ENCODE peak calls at places on chromosomes 1 and 21, in six cellular contexts. A is H9, D is neuronal stem cell, W is IMR-90, J is H1, M is mesenchymal stem cell. Y is an unnamed sample.

GRCh38 chr1:44368471-44369151 is 13.6 kb upstream of the ERI3 start:
- DNase-seq in A (peak; percentile 62), D (no peak), W (no peak), J (no peak), M (no peak), Y (no peak)

GRCh38 chr21:45568383-45568782 is 26.1 kb upstream of the SLC19A1 start:
- DNase-seq in A (no peak), D (no peak), W (no peak), J (no peak), M (no peak), Y (no peak)

GRCh38 chr1:9589144-9589718 is 520 bp downstream of the TMEM201 start:
- DNase-seq in A (no peak), D (no peak), W (peak; percentile 23), J (peak; percentile 73), M (peak; percentile 55), Y (peak; percentile 76)

GRCh38 chr1:171916315-171916771 is 75.0 kb downstream of the DNM3 start:
- DNase-seq in A (no peak), D (no peak), W (no peak), J (no peak), M (no peak), Y (no peak)

GRCh38 chr1:230570724-230571390 is 71.4 kb upstream of the COG2 start:
- DNase-seq in A (no peak), D (no peak), W (no peak), J (no peak), M (peak; percentile 33), Y (no peak)

GRCh38 chr1:5830771-5831599 is 161.2 kb downstream of the NPHP4 start:
- DNase-seq in A (peak; percentile 95), D (peak; percentile 67), W (no peak), J (peak; percentile 93), M (no peak), Y (no peak)

GRCh38 chr1:6462412-6463119 is 3.4 kb downstream of the TNFRSF25 start:
- DNase-seq in A (no peak), D (no peak), W (no peak), J (no peak), M (no peak), Y (no peak)

GRCh38 chr1:187157552-187157951 is 328.8 kb downstream of the PLA2G4A start:
- DNase-seq in A (no peak), D (no peak), W (no peak), J (no peak), M (peak; percentile 37), Y (no peak)

GRCh38 chr1:30740952-30741894 is 16.4 kb downstream of the LAPTM5 start:
- DNase-seq in A (no peak), D (no peak), W (peak; percentile 21), J (no peak), M (no peak), Y (no peak)

GRCh38 chr1:222546091-222546490 is 1.8 kb downstream of the HHIPL2 start:
- DNase-seq in A (no peak), D (no peak), W (no peak), J (no peak), M (no peak), Y (no peak)

GRCh38 chr1:1006305-1007159 is 6.6 kb upstream of the HES4 start:
- DNase-seq in A (peak; percentile 46), D (no peak), W (no peak), J (peak; percentile 47), M (no peak), Y (peak; percentile 84)

GRCh38 chr1:15885701-15886612 is 38.5 kb downstream of the SPEN start:
- DNase-seq in A (peak; percentile 91), D (peak; percentile 73), W (peak; percentile 86), J (peak; percentile 88), M (peak; percentile 92), Y (peak; percentile 81)

GRCh38 chr1:201399018-201399351 is at the start of gene LAD1:
- DNase-seq in A (no peak), D (no peak), W (no peak), J (no peak), M (no peak), Y (no peak)

GRCh38 chr1:91499904-91500755 is 521 bp upstream of the CDC7 start:
- DNase-seq in A (no peak), D (no peak), W (no peak), J (no peak), M (no peak), Y (no peak)

GRCh38 chr1:41322835-41323234 is 38.4 kb upstream of the FOXO6 start:
- DNase-seq in A (peak; percentile 79), D (peak; percentile 47), W (no peak), J (peak; percentile 80), M (peak; percentile 22), Y (peak; percentile 56)

GRCh38 chr1:185694081-185694480 is 40.1 kb upstream of the HMCN1 start:
- DNase-seq in A (no peak), D (no peak), W (no peak), J (no peak), M (no peak), Y (no peak)

GRCh38 chr21:26332873-26333272 is 162.3 kb upstream of the APP start:
- DNase-seq in A (no peak), D (no peak), W (no peak), J (no peak), M (no peak), Y (no peak)

GRCh38 chr1:54137532-54138061 is 15.2 kb downstream of the CDCP2 start:
- DNase-seq in A (no peak), D (no peak), W (peak; percentile 50), J (no peak), M (peak; percentile 72), Y (no peak)

DNA sequence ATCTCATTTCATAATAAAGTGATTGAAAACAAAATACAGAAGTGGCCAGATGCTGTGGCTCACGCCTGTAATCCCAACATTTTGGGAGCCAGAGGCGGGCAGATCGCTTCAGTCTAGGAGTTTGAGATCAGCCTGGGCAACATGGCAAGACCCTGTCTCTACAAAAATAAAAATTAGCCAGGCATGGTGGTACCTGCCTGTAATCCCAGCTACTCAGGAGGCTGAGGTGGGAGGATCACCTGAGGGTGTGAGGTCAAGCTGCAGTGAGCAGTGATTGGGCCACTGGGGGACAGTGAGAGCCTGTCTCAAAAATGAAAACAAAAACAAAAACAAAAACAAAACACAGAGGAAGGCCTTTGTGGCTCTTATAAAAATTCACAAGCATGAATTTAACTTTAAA is 38.6 kb downstream of the TRIM33 start:
- DNase-seq in A (no peak), D (no peak), W (no peak), J (no peak), M (no peak), Y (no peak)
- H4K91ac ChIP-seq in A (no peak overlapping the region), D (no peak overlapping the region), W (no peak overlapping the region), J (no peak overlapping the region), M (no peak overlapping the region), Y (no peak overlapping the region)

GRCh38 chr1:205817988-205818387 is 5.0 kb upstream of the SLC41A1 start:
- DNase-seq in A (no peak), D (no peak), W (no peak), J (no peak), M (no peak), Y (no peak)
- H3K14ac ChIP-seq in A (no peak overlapping the region), D (no peak overlapping the region), W (no peak overlapping the region), J (no peak overlapping the region), M (no peak overlapping the region), Y (no peak overlapping the region)

GRCh38 chr1:23728997-23729390 is 14.3 kb upstream of the ELOA start:
- DNase-seq in A (no peak), D (no peak), W (no peak), J (no peak), M (no peak), Y (no peak)

GRCh38 chr1:23726669-23727068 is 16.6 kb upstream of the ELOA start:
- DNase-seq in A (no peak), D (no peak), W (no peak), J (no peak), M (no peak), Y (no peak)

GRCh38 chr1:23722652-23723051 is 20.6 kb upstream of the ELOA start:
- DNase-seq in A (no peak), D (no peak), W (no peak), J (no peak), M (no peak), Y (no peak)

GRCh38 chr1:23732363-23733224 is 10.7 kb upstream of the ELOA start:
- DNase-seq in A (no peak), D (no peak), W (peak; percentile 65), J (no peak), M (no peak), Y (no peak)

GRCh38 chr1:23727362-23727811 is 15.9 kb upstream of the ELOA start:
- DNase-seq in A (no peak), D (no peak), W (peak; percentile 91), J (no peak), M (peak; percentile 79), Y (no peak)
- H3K9ac ChIP-seq in A (no peak overlapping the region), D (no peak overlapping the region), W (no peak overlapping the region), J (no peak overlapping the region), M (peak overlapping the region; percentile 82), Y (no peak overlapping the region)

GRCh38 chr21:29157084-29157483 is 26.6 kb downstream of the MAP3K7CL start:
- DNase-seq in A (no peak), D (no peak), W (no peak), J (no peak), M (no peak), Y (no peak)
- H4K91ac ChIP-seq in A (no peak overlapping the region), D (no peak overlapping the region), W (no peak overlapping the region), J (no peak overlapping the region), M (no peak overlapping the region), Y (no peak overlapping the region)

GRCh38 chr1:178278135-178278534 is 184.2 kb downstream of the RASAL2 start:
- DNase-seq in A (no peak), D (no peak), W (no peak), J (no peak), M (peak; percentile 25), Y (peak; percentile 44)

GRCh38 chr1:178284059-178284458 is 190.2 kb downstream of the RASAL2 start:
- DNase-seq in A (no peak), D (no peak), W (no peak), J (no peak), M (peak; percentile 19), Y (no peak)

GRCh38 chr1:178279287-178279686 is 185.4 kb downstream of the RASAL2 start:
- DNase-seq in A (no peak), D (no peak), W (no peak), J (no peak), M (no peak), Y (peak; percentile 65)

GRCh38 chr1:178282949-178283367 is 189.1 kb downstream of the RASAL2 start:
- DNase-seq in A (no peak), D (no peak), W (peak; percentile 86), J (no peak), M (peak; percentile 80), Y (no peak)

GRCh38 chr1:178283409-178283808 is 189.5 kb downstream of the RASAL2 start:
- DNase-seq in A (peak; percentile 86), D (no peak), W (peak; percentile 51), J (no peak), M (peak; percentile 70), Y (no peak)
- H3K14ac ChIP-seq in A (no peak overlapping the region), D (no peak overlapping the region), W (no peak overlapping the region), J (no peak overlapping the region), M (no peak overlapping the region), Y (no peak overlapping the region)

Y was measured in trophoblast cell.